ENCODE peak calls at places on chromosomes 12 and 14, in seven cellular contexts. Y, J, S, C, K, A and R are unnamed samples.

GRCh38 chr12:795305-795704 is 42.9 kb downstream of the WNK1 start:
- DNase-seq in S (no peak), K (no peak), Y (no peak), A (peak), J (no peak), C (no peak), R (no peak)

GRCh38 chr12:34048714-34049113 is 26.4 kb downstream of the ALG10 start:
- DNase-seq in Y (no peak), A (no peak), C (no peak), S (no peak), J (no peak), K (no peak), R (no peak)

GRCh38 chr14:96072076-96072475 is 32.9 kb downstream of the C14orf132 start:
- DNase-seq in S (no peak), J (no peak), Y (no peak), A (no peak), C (no peak), K (no peak), R (no peak)

GRCh38 chr14:104940526-104941150 is 16.0 kb downstream of the PLD4 start:
- DNase-seq in S (no peak), C (peak), A (no peak), K (no peak), Y (no peak), J (no peak), R (no peak)

GRCh38 chr12:123546281-123546680 is 12.8 kb upstream of the RILPL1 start:
- DNase-seq in K (no peak), C (no peak), J (peak), A (no peak), S (peak), Y (peak), R (no peak)

GRCh38 chr14:98822917-98823316 is 449.1 kb downstream of the BCL11B start:
- DNase-seq in K (no peak), Y (no peak), A (no peak), C (no peak), S (peak), J (no peak), R (no peak)

GRCh38 chr12:52307836-52308806 is 13.1 kb downstream of the KRT83 start:
- DNase-seq in A (no peak), J (no peak), Y (peak), C (peak), S (peak), K (peak), R (peak)

GRCh38 chr14:104368751-104369100 is 210.8 kb upstream of the C14orf180 start:
- DNase-seq in Y (no peak), C (no peak), K (no peak), S (no peak), J (no peak), A (no peak), R (no peak)

GRCh38 chr12:42725839-42726238 is 136.3 kb upstream of the PRICKLE1 start:
- DNase-seq in S (peak), Y (peak), J (peak), C (no peak), A (no peak), K (no peak), R (no peak)

GRCh38 chr14:76863724-76864407 is 37.7 kb downstream of the LRRC74A start:
- DNase-seq in C (no peak), S (no peak), J (no peak), A (no peak), K (no peak), Y (no peak), R (peak)

GRCh38 chr12:104534162-104534856 is 77.6 kb downstream of the CHST11 start:
- DNase-seq in Y (no peak), S (no peak), A (no peak), K (no peak), J (no peak), C (no peak), R (no peak)

GRCh38 chr12:69287556-69287955 is 48.2 kb downstream of the CPSF6 start:
- DNase-seq in A (no peak), K (no peak), J (no peak), C (no peak), Y (no peak), S (no peak), R (no peak)

GRCh38 chr14:89617471-89618291 is 200.6 kb upstream of the FOXN3 start:
- DNase-seq in S (peak), A (peak), K (peak), Y (peak), J (peak), C (peak), R (peak)

GRCh38 chr12:121005346-121005815 is 10.9 kb downstream of the C12orf43 start:
- DNase-seq in A (peak), Y (peak), J (peak), C (peak), S (peak), K (peak), R (peak)

GRCh38 chr14:36279306-36280244 is 40.9 kb downstream of the MBIP start:
- DNase-seq in A (no peak), S (no peak), Y (no peak), J (no peak), C (peak), K (no peak), R (peak)

GRCh38 chr12:46983959-46984833 is 95.2 kb upstream of the PCED1B start:
- DNase-seq in C (peak), A (peak), Y (peak), K (peak), J (peak), S (peak), R (peak)

GRCh38 chr12:13986031-13986430 is 4.6 kb upstream of the GRIN2B start:
- DNase-seq in K (no peak), A (no peak), C (no peak), S (no peak), J (no peak), Y (no peak), R (no peak)

GRCh38 chr14:76965232-76965631 is 63.3 kb downstream of the IRF2BPL start:
- DNase-seq in C (no peak), Y (no peak), J (no peak), K (no peak), A (no peak), S (no peak), R (no peak)